ENCODE peak calls at places on chromosome 18, in six cellular contexts. One of them, this sample, is unnamed.
A peak's percentile ranks its signal among the peaks of the same experiment; 100 is the strongest.

GRCh38 chr18:34726286-34727004 is 16.3 kb downstream of the DTNA start:
- DNase-seq in cardiac muscle cell: no peak
- DNase-seq in MM.1S: no peak
- DNase-seq in fibroblast of pulmonary artery: no peak
- DNase-seq in choroid plexus epithelial cell: no peak
- DNase-seq in GM23338: peak; percentile 20
- DNase-seq in this sample: no peak

GRCh38 chr18:10381516-10381915 is 72.9 kb upstream of the APCDD1 start:
- DNase-seq in cardiac muscle cell: no peak
- DNase-seq in MM.1S: no peak
- DNase-seq in fibroblast of pulmonary artery: no peak
- DNase-seq in choroid plexus epithelial cell: no peak
- DNase-seq in GM23338: no peak
- DNase-seq in this sample: no peak

GRCh38 chr18:70288171-70288850 is 534 bp upstream of the SOCS6 start:
- DNase-seq in cardiac muscle cell: peak; percentile 39
- DNase-seq in MM.1S: no peak
- DNase-seq in fibroblast of pulmonary artery: peak; percentile 37
- DNase-seq in choroid plexus epithelial cell: peak; percentile 36
- DNase-seq in GM23338: peak; percentile 71
- DNase-seq in this sample: no peak

GRCh38 chr18:4004176-4004829 is 450.8 kb downstream of the DLGAP1 start:
- DNase-seq in cardiac muscle cell: no peak
- DNase-seq in MM.1S: no peak
- DNase-seq in fibroblast of pulmonary artery: no peak
- DNase-seq in choroid plexus epithelial cell: no peak
- DNase-seq in GM23338: no peak
- DNase-seq in this sample: no peak

GRCh38 chr18:62522178-62522509 is 681 bp upstream of the ZCCHC2 start:
- DNase-seq in cardiac muscle cell: no peak
- DNase-seq in MM.1S: peak; percentile 26
- DNase-seq in fibroblast of pulmonary artery: no peak
- DNase-seq in choroid plexus epithelial cell: no peak
- DNase-seq in GM23338: no peak
- DNase-seq in this sample: no peak

GRCh38 chr18:3411854-3412268 is 38.1 kb upstream of the TGIF1 start:
- DNase-seq in cardiac muscle cell: peak; percentile 46
- DNase-seq in MM.1S: no peak
- DNase-seq in fibroblast of pulmonary artery: no peak
- DNase-seq in choroid plexus epithelial cell: peak; percentile 17
- DNase-seq in GM23338: peak; percentile 51
- DNase-seq in this sample: no peak

GRCh38 chr18:45590060-45590537 is 25.2 kb upstream of the SLC14A2 start:
- DNase-seq in cardiac muscle cell: peak; percentile 43
- DNase-seq in MM.1S: no peak
- DNase-seq in fibroblast of pulmonary artery: no peak
- DNase-seq in choroid plexus epithelial cell: peak; percentile 64
- DNase-seq in GM23338: no peak
- DNase-seq in this sample: no peak

GRCh38 chr18:183769-184168 is 25.4 kb downstream of the USP14 start:
- DNase-seq in cardiac muscle cell: peak; percentile 57
- DNase-seq in MM.1S: no peak
- DNase-seq in fibroblast of pulmonary artery: peak; percentile 49
- DNase-seq in choroid plexus epithelial cell: peak; percentile 41
- DNase-seq in GM23338: no peak
- DNase-seq in this sample: no peak

GRCh38 chr18:812673-813404 is 797 bp upstream of the YES1 start:
- DNase-seq in cardiac muscle cell: peak; percentile 95
- DNase-seq in MM.1S: peak; percentile 34
- DNase-seq in fibroblast of pulmonary artery: peak; percentile 94
- DNase-seq in choroid plexus epithelial cell: peak; percentile 80
- DNase-seq in GM23338: peak; percentile 84
- DNase-seq in this sample: no peak

GRCh38 chr18:43010611-43011010 is 104.9 kb downstream of the RIT2 start:
- DNase-seq in cardiac muscle cell: no peak
- DNase-seq in MM.1S: no peak
- DNase-seq in fibroblast of pulmonary artery: peak; percentile 11
- DNase-seq in choroid plexus epithelial cell: no peak
- DNase-seq in GM23338: no peak
- DNase-seq in this sample: no peak

GRCh38 chr18:48680871-48681270 is 142.0 kb downstream of the CTIF start:
- DNase-seq in cardiac muscle cell: peak; percentile 61
- DNase-seq in MM.1S: no peak
- DNase-seq in fibroblast of pulmonary artery: peak; percentile 82
- DNase-seq in choroid plexus epithelial cell: peak; percentile 33
- DNase-seq in GM23338: no peak
- DNase-seq in this sample: no peak

GRCh38 chr18:8686556-8686955 is 18.8 kb upstream of the MTCL1 start:
- DNase-seq in cardiac muscle cell: no peak
- DNase-seq in MM.1S: no peak
- DNase-seq in fibroblast of pulmonary artery: no peak
- DNase-seq in choroid plexus epithelial cell: no peak
- DNase-seq in GM23338: no peak
- DNase-seq in this sample: no peak

GRCh38 chr18:22579271-22579670 is 161.6 kb upstream of the CTAGE1 start:
- DNase-seq in cardiac muscle cell: no peak
- DNase-seq in MM.1S: no peak
- DNase-seq in fibroblast of pulmonary artery: no peak
- DNase-seq in choroid plexus epithelial cell: no peak
- DNase-seq in GM23338: no peak
- DNase-seq in this sample: no peak

GRCh38 chr18:9516437-9517064 is 41.2 kb downstream of the RALBP1 start:
- DNase-seq in cardiac muscle cell: peak; percentile 60
- DNase-seq in MM.1S: peak; percentile 57
- DNase-seq in fibroblast of pulmonary artery: peak; percentile 67
- DNase-seq in choroid plexus epithelial cell: peak; percentile 66
- DNase-seq in GM23338: peak; percentile 69
- DNase-seq in this sample: no peak

GRCh38 chr18:70165936-70166335 is 39.6 kb downstream of the RTTN start:
- DNase-seq in cardiac muscle cell: no peak
- DNase-seq in MM.1S: peak; percentile 9
- DNase-seq in fibroblast of pulmonary artery: no peak
- DNase-seq in choroid plexus epithelial cell: peak; percentile 39
- DNase-seq in GM23338: no peak
- DNase-seq in this sample: no peak

GRCh38 chr18:72935744-72936143 is 68.0 kb upstream of the NETO1 start:
- DNase-seq in cardiac muscle cell: no peak
- DNase-seq in MM.1S: no peak
- DNase-seq in fibroblast of pulmonary artery: no peak
- DNase-seq in choroid plexus epithelial cell: no peak
- DNase-seq in GM23338: peak; percentile 10
- DNase-seq in this sample: no peak

GRCh38 chr18:12403601-12404506 is 3.9 kb upstream of the PRELID3A start:
- DNase-seq in cardiac muscle cell: peak; percentile 87
- DNase-seq in MM.1S: no peak
- DNase-seq in fibroblast of pulmonary artery: peak; percentile 90
- DNase-seq in choroid plexus epithelial cell: peak; percentile 92
- DNase-seq in GM23338: no peak
- DNase-seq in this sample: no peak

GRCh38 chr18:12008181-12008767 is 27.0 kb downstream of the IMPA2 start:
- DNase-seq in cardiac muscle cell: no peak
- DNase-seq in MM.1S: no peak
- DNase-seq in fibroblast of pulmonary artery: no peak
- DNase-seq in choroid plexus epithelial cell: no peak
- DNase-seq in GM23338: no peak
- DNase-seq in this sample: no peak

GRCh38 chr18:2641638-2642037 is 13.9 kb upstream of the SMCHD1 start:
- DNase-seq in cardiac muscle cell: peak; percentile 50
- DNase-seq in MM.1S: peak; percentile 92
- DNase-seq in fibroblast of pulmonary artery: peak; percentile 22
- DNase-seq in choroid plexus epithelial cell: peak; percentile 50
- DNase-seq in GM23338: no peak
- DNase-seq in this sample: peak; percentile 77

GRCh38 chr18:36519358-36519757 is 221.8 kb downstream of the FHOD3 start:
- DNase-seq in cardiac muscle cell: peak; percentile 47
- DNase-seq in MM.1S: no peak
- DNase-seq in fibroblast of pulmonary artery: no peak
- DNase-seq in choroid plexus epithelial cell: peak; percentile 11
- DNase-seq in GM23338: no peak
- DNase-seq in this sample: no peak

GRCh38 chr18:3466051-3466450 is 16.1 kb downstream of the TGIF1 start:
- DNase-seq in cardiac muscle cell: peak; percentile 90
- DNase-seq in MM.1S: no peak
- DNase-seq in fibroblast of pulmonary artery: peak; percentile 93
- DNase-seq in choroid plexus epithelial cell: peak; percentile 92
- DNase-seq in GM23338: no peak
- DNase-seq in this sample: no peak

GRCh38 chr18:74139888-74140287 is 7.7 kb downstream of the FBXO15 start:
- DNase-seq in cardiac muscle cell: peak; percentile 43
- DNase-seq in MM.1S: no peak
- DNase-seq in fibroblast of pulmonary artery: peak; percentile 44
- DNase-seq in choroid plexus epithelial cell: peak; percentile 76
- DNase-seq in GM23338: no peak
- DNase-seq in this sample: no peak

GRCh38 chr18:48328473-48329205 is 80.5 kb downstream of the ZBTB7C start:
- DNase-seq in cardiac muscle cell: peak; percentile 57
- DNase-seq in MM.1S: no peak
- DNase-seq in fibroblast of pulmonary artery: peak; percentile 52
- DNase-seq in choroid plexus epithelial cell: peak; percentile 59
- DNase-seq in GM23338: no peak
- DNase-seq in this sample: no peak

DNA sequence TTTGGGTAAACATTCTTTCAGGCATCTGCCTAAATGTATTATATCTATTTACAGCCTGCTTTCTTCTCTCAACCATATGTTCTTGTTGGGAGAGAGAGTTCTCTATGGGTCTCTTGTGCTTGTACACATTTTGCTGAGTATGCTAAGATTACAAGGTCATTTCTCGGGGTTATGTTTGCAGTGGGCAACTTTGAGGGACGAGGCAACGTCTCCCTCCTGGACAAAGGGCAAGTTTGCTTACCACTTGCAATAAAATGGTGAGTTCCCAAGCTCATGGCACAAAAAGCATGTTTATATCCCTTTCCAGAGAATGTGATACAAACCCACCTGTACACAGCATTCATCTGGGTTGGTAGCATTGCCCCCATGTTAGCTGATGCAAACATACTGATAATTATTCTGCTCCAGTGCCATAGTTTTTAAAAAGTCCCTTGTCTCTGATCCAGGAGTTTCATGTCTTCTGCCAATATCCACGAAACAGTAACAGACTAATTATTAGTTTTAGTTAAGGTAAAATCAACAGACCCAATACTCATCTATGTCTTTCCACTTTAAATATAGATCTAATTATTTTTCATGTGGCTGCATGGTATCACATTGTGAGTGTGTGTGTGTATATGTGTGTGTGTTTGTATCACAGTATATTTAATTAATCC is 84.2 kb upstream of the MAPK4 start:
- DNase-seq in cardiac muscle cell: no peak
- DNase-seq in MM.1S: no peak
- DNase-seq in fibroblast of pulmonary artery: no peak
- DNase-seq in choroid plexus epithelial cell: no peak
- DNase-seq in GM23338: no peak
- DNase-seq in this sample: no peak
- H3K4me3 ChIP-seq in cardiac muscle cell: no peak overlapping the region
- H3K4me3 ChIP-seq in MM.1S: no peak overlapping the region
- H3K4me3 ChIP-seq in fibroblast of pulmonary artery: no peak overlapping the region
- H3K4me3 ChIP-seq in choroid plexus epithelial cell: no peak overlapping the region
- H3K4me3 ChIP-seq in GM23338: no peak overlapping the region
- H3K4me3 ChIP-seq in this sample: no peak overlapping the region

GRCh38 chr18:40935423-40935822 is 1019.6 kb upstream of the PIK3C3 start:
- DNase-seq in cardiac muscle cell: peak; percentile 42
- DNase-seq in MM.1S: peak; percentile 28
- DNase-seq in fibroblast of pulmonary artery: peak; percentile 52
- DNase-seq in choroid plexus epithelial cell: peak; percentile 55
- DNase-seq in GM23338: peak; percentile 82
- DNase-seq in this sample: no peak
- TF ChIP-seq CTCF in cardiac muscle cell: peak; percentile 52
- TF ChIP-seq CTCF in MM.1S: peak; percentile 46
- TF ChIP-seq CTCF in fibroblast of pulmonary artery: peak; percentile 56
- TF ChIP-seq CTCF in choroid plexus epithelial cell: peak; percentile 66
- TF ChIP-seq CTCF in GM23338: peak; percentile 79
- TF ChIP-seq CTCF in this sample: no peak

GRCh38 chr18:79779021-79779699 is 18.6 kb upstream of the KCNG2 start:
- DNase-seq in cardiac muscle cell: no peak
- DNase-seq in MM.1S: no peak
- DNase-seq in fibroblast of pulmonary artery: no peak
- DNase-seq in choroid plexus epithelial cell: no peak
- DNase-seq in GM23338: no peak
- DNase-seq in this sample: no peak

GRCh38 chr18:79780547-79780946 is 17.2 kb upstream of the KCNG2 start:
- DNase-seq in cardiac muscle cell: no peak
- DNase-seq in MM.1S: no peak
- DNase-seq in fibroblast of pulmonary artery: no peak
- DNase-seq in choroid plexus epithelial cell: no peak
- DNase-seq in GM23338: no peak
- DNase-seq in this sample: no peak

GRCh38 chr18:79776674-79777073 is 21.1 kb upstream of the KCNG2 start:
- DNase-seq in cardiac muscle cell: no peak
- DNase-seq in MM.1S: no peak
- DNase-seq in fibroblast of pulmonary artery: no peak
- DNase-seq in choroid plexus epithelial cell: no peak
- DNase-seq in GM23338: no peak
- DNase-seq in this sample: no peak

GRCh38 chr18:79779700-79780190 is 18.0 kb upstream of the KCNG2 start:
- DNase-seq in cardiac muscle cell: no peak
- DNase-seq in MM.1S: no peak
- DNase-seq in fibroblast of pulmonary artery: no peak
- DNase-seq in choroid plexus epithelial cell: no peak
- DNase-seq in GM23338: no peak
- DNase-seq in this sample: no peak

GRCh38 chr18:79778291-79778791 is 19.4 kb upstream of the KCNG2 start:
- DNase-seq in cardiac muscle cell: no peak
- DNase-seq in MM.1S: no peak
- DNase-seq in fibroblast of pulmonary artery: no peak
- DNase-seq in choroid plexus epithelial cell: no peak
- DNase-seq in GM23338: no peak
- DNase-seq in this sample: no peak
- H3K4me3 ChIP-seq in cardiac muscle cell: no peak overlapping the region
- H3K4me3 ChIP-seq in MM.1S: no peak overlapping the region
- H3K4me3 ChIP-seq in fibroblast of pulmonary artery: no peak overlapping the region
- H3K4me3 ChIP-seq in choroid plexus epithelial cell: no peak overlapping the region
- H3K4me3 ChIP-seq in GM23338: no peak overlapping the region
- H3K4me3 ChIP-seq in this sample: no peak overlapping the region

DNA sequence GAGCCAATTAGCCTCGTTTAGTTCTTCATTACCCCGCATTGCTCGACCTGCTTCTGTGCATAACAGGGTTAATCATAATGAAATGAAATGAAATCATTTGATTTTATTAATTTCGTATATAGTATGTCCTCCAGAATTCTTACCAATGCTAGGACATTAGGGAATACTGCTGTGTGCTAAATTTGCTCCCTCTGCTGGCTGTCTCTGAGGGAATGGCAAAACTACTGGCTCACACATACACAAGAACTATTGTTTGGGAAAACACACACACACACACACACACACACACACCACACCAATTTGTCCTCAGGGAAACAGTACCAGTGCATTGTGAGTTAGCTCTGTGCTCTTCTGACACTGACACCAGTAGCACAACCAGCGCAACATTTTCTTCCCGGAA is 273.3 kb upstream of the TCF4 start:
- DNase-seq in cardiac muscle cell: peak; percentile 70
- DNase-seq in MM.1S: no peak
- DNase-seq in fibroblast of pulmonary artery: peak; percentile 76
- DNase-seq in choroid plexus epithelial cell: peak; percentile 75
- DNase-seq in GM23338: peak; percentile 52
- DNase-seq in this sample: no peak
- TF ChIP-seq CTCF in cardiac muscle cell: peak; percentile 64
- TF ChIP-seq CTCF in MM.1S: peak; percentile 9
- TF ChIP-seq CTCF in fibroblast of pulmonary artery: peak; percentile 81
- TF ChIP-seq CTCF in choroid plexus epithelial cell: peak; percentile 81
- TF ChIP-seq CTCF in GM23338: peak; percentile 80
- TF ChIP-seq CTCF in this sample: no peak

This sample was measured in GM12864.